ENCODE peak calls at places on chromosome 17, in four cellular contexts. Q is nephron progenitor cell, T is amniotic stem cell, L is KBM-7. Y is an unnamed sample.

GRCh38 chr17:75228305-75228704 is 22.8 kb downstream of the NUP85 start:
- DNase-seq in Q (no peak), T (no peak), L (no peak), Y (no peak)

GRCh38 chr17:27888945-27889344 is 4.2 kb downstream of the LYRM9 start:
- DNase-seq in Q (peak), L (no peak), T (no peak), Y (peak)

GRCh38 chr17:72419866-72420774 is 299.3 kb downstream of the SOX9 start:
- DNase-seq in L (no peak), Q (no peak), T (no peak), Y (no peak)

GRCh38 chr17:76987486-76987885 is 119.3 kb downstream of the MGAT5B start:
- DNase-seq in T (no peak), Q (no peak), L (no peak), Y (no peak)

GRCh38 chr17:81685108-81685507 is 1.3 kb downstream of the HGS start:
- DNase-seq in Q (no peak), L (no peak), T (peak), Y (peak)

GRCh38 chr17:80082403-80083135 is 18.8 kb upstream of the GAA start:
- DNase-seq in T (peak), L (peak), Q (peak), Y (peak)

GRCh38 chr17:66207936-66208335 is 16.0 kb upstream of the CEP112 start:
- DNase-seq in T (no peak), L (no peak), Q (no peak), Y (no peak)

GRCh38 chr17:3030096-3030495 is 33.3 kb downstream of the OR1D5 start:
- DNase-seq in T (no peak), Q (no peak), L (no peak), Y (peak)

GRCh38 chr17:36880506-36880905 is 56.8 kb upstream of the LHX1 start:
- DNase-seq in Q (no peak), T (no peak), L (no peak), Y (no peak)

GRCh38 chr17:82835766-82836512 is 3.9 kb downstream of the ZNF750 start:
- DNase-seq in L (no peak), Q (peak), T (no peak), Y (no peak)

GRCh38 chr17:71085238-71086033 is 916.1 kb downstream of the KCNJ2 start:
- DNase-seq in Q (peak), T (no peak), L (peak), Y (no peak)

GRCh38 chr17:72373910-72374741 is 253.3 kb downstream of the SOX9 start:
- DNase-seq in T (no peak), L (no peak), Q (peak), Y (no peak)

GRCh38 chr17:61366715-61367413 is 32.8 kb upstream of the TBX2 start:
- DNase-seq in T (no peak), L (no peak), Q (no peak), Y (no peak)

GRCh38 chr17:40062347-40063033 is at the start of gene THRA:
- DNase-seq in Q (peak), T (peak), L (no peak), Y (peak)

GRCh38 chr17:83199500-83200201 is 120.2 kb downstream of the METRNL start:
- DNase-seq in L (peak), T (no peak), Q (no peak), Y (no peak)

GRCh38 chr17:75501378-75502071 is 13.8 kb downstream of the CASKIN2 start:
- DNase-seq in T (no peak), Q (no peak), L (no peak), Y (no peak)

GRCh38 chr17:29740017-29740416 is 117.3 kb upstream of the CORO6 start:
- DNase-seq in L (no peak), T (no peak), Q (no peak), Y (no peak)

GRCh38 chr17:79033046-79033616 is 9.2 kb downstream of the C1QTNF1 start:
- DNase-seq in T (no peak), Q (no peak), L (no peak), Y (no peak)

GRCh38 chr17:73710095-73710592 is 65.9 kb upstream of the SDK2 start:
- DNase-seq in Q (peak), T (no peak), L (peak), Y (peak)

GRCh38 chr17:7478276-7479138 is 924 bp downstream of the ZBTB4 start:
- DNase-seq in L (peak), Q (peak), T (no peak), Y (peak)

GRCh38 chr17:44556854-44557606 is at the start of gene FZD2:
- DNase-seq in Q (peak), L (peak), T (peak), Y (peak)

GRCh38 chr17:59361916-59362810 is 30.7 kb downstream of the YPEL2 start:
- DNase-seq in Q (no peak), L (peak), T (peak), Y (peak)

GRCh38 chr17:20955437-20956323 is 87.1 kb downstream of the USP22 start:
- DNase-seq in T (no peak), Q (no peak), L (no peak), Y (peak)

GRCh38 chr17:70569131-70569530 is 399.8 kb downstream of the KCNJ2 start:
- DNase-seq in Q (no peak), T (no peak), L (no peak), Y (no peak)

GRCh38 chr17:60947100-60947499 is 269.4 kb downstream of the BCAS3 start:
- DNase-seq in L (no peak), Q (no peak), T (no peak), Y (peak)

GRCh38 chr17:73210002-73210678 is 17.3 kb downstream of the COG1 start:
- DNase-seq in Q (no peak), T (no peak), L (peak), Y (peak)

Y was measured in mesenchymal stem cell.